ENCODE peak calls at places on chromosomes 1 and 21, in seven cellular contexts. C is IMR-90, T is H9, S is mesenchymal stem cell, A is neuronal stem cell, N is mesendoderm, L is trophoblast cell. Q is an unnamed sample.

GRCh38 chr1:244599937-244600350 is 53.0 kb upstream of the DESI2 start:
- DNase-seq in C (peak; percentile 98), T (no peak), S (peak; percentile 95), A (no peak), N (no peak), L (peak; percentile 76), Q (no peak)

GRCh38 chr1:38223391-38223790 is 176.8 kb upstream of the POU3F1 start:
- DNase-seq in C (no peak), T (no peak), S (no peak), A (no peak), N (no peak), L (no peak), Q (no peak)

GRCh38 chr21:42062543-42063022 is 8.5 kb upstream of the UMODL1 start:
- DNase-seq in C (no peak), T (no peak), S (no peak), A (no peak), N (no peak), L (no peak), Q (no peak)

GRCh38 chr1:223479718-223480425 is 86.7 kb downstream of the CCDC185 start:
- DNase-seq in C (no peak), T (peak; percentile 56), S (no peak), A (no peak), N (no peak), L (no peak), Q (no peak)

GRCh38 chr1:31064115-31064514 is 1.4 kb downstream of the PUM1 start:
- DNase-seq in C (no peak), T (no peak), S (peak; percentile 22), A (no peak), N (no peak), L (no peak), Q (no peak)

GRCh38 chr1:205191127-205191577 is 20.4 kb downstream of the DSTYK start:
- DNase-seq in C (peak; percentile 34), T (no peak), S (peak; percentile 30), A (no peak), N (no peak), L (no peak), Q (no peak)

GRCh38 chr1:167940264-167940663 is 3.4 kb upstream of the MPC2 start:
- DNase-seq in C (no peak), T (no peak), S (no peak), A (no peak), N (no peak), L (no peak), Q (no peak)

GRCh38 chr1:154014154-154014910 is 23.8 kb downstream of the RPS27 start:
- DNase-seq in C (peak; percentile 76), T (no peak), S (peak; percentile 62), A (no peak), N (no peak), L (no peak), Q (no peak)

GRCh38 chr1:114758251-114758832 is 558 bp upstream of the CSDE1 start:
- DNase-seq in C (no peak), T (no peak), S (peak; percentile 37), A (no peak), N (peak; percentile 16), L (no peak), Q (no peak)

GRCh38 chr1:180951881-180952656 is 39.4 kb downstream of the KIAA1614 start:
- DNase-seq in C (no peak), T (no peak), S (no peak), A (no peak), N (peak; percentile 78), L (peak; percentile 92), Q (no peak)

GRCh38 chr1:207018707-207019106 is 13.8 kb downstream of the C1orf116 start:
- DNase-seq in C (no peak), T (no peak), S (no peak), A (no peak), N (no peak), L (no peak), Q (no peak)

GRCh38 chr1:174398246-174398645 is 49.5 kb upstream of the GPR52 start:
- DNase-seq in C (peak; percentile 96), T (no peak), S (peak; percentile 95), A (no peak), N (no peak), L (no peak), Q (no peak)

GRCh38 chr1:185864331-185864730 is 130.1 kb downstream of the HMCN1 start:
- DNase-seq in C (no peak), T (no peak), S (no peak), A (no peak), N (no peak), L (no peak), Q (no peak)

GRCh38 chr1:48680411-48681035 is 96.2 kb downstream of the BEND5 start:
- DNase-seq in C (no peak), T (peak; percentile 61), S (no peak), A (no peak), N (peak; percentile 57), L (no peak), Q (no peak)

GRCh38 chr1:39076127-39076798 is 50.1 kb downstream of the NDUFS5 start:
- DNase-seq in C (peak; percentile 65), T (no peak), S (peak; percentile 43), A (no peak), N (no peak), L (no peak), Q (no peak)

GRCh38 chr1:228390649-228391048 is 16.0 kb downstream of the TRIM11 start:
- DNase-seq in C (no peak), T (no peak), S (no peak), A (no peak), N (no peak), L (no peak), Q (no peak)

GRCh38 chr1:213779228-213779627 is 208.5 kb upstream of the PROX1 start:
- DNase-seq in C (no peak), T (no peak), S (no peak), A (no peak), N (no peak), L (no peak), Q (no peak)

GRCh38 chr1:61853545-61853944 is 111.3 kb downstream of the PATJ start:
- DNase-seq in C (peak; percentile 22), T (no peak), S (no peak), A (no peak), N (no peak), L (no peak), Q (no peak)

GRCh38 chr1:198932351-198932991 is 293.6 kb downstream of the PTPRC start:
- DNase-seq in C (peak; percentile 75), T (no peak), S (no peak), A (no peak), N (no peak), L (peak; percentile 50), Q (no peak)

GRCh38 chr1:107748529-107748928 is 216.5 kb downstream of the VAV3 start:
- DNase-seq in C (peak; percentile 1), T (no peak), S (no peak), A (no peak), N (peak; percentile 40), L (peak; percentile 7), Q (no peak)

GRCh38 chr1:42998381-42998780 is 39.7 kb upstream of the SLC2A1 start:
- DNase-seq in C (peak; percentile 51), T (no peak), S (no peak), A (no peak), N (no peak), L (no peak), Q (no peak)

GRCh38 chr1:209993061-209993830 is 55.2 kb downstream of the SYT14 start:
- DNase-seq in C (no peak), T (no peak), S (no peak), A (no peak), N (no peak), L (no peak), Q (no peak)

GRCh38 chr1:26705788-26706237 is 10.0 kb downstream of the ARID1A start:
- DNase-seq in C (peak; percentile 92), T (no peak), S (peak; percentile 48), A (no peak), N (no peak), L (no peak), Q (no peak)

GRCh38 chr1:242240061-242240460 is 241.2 kb upstream of the MAP1LC3C start:
- DNase-seq in C (no peak), T (no peak), S (no peak), A (no peak), N (no peak), L (no peak), Q (no peak)

GRCh38 chr1:110393691-110394564 is 3.1 kb upstream of the SLC16A4 start:
- DNase-seq in C (peak; percentile 92), T (no peak), S (peak; percentile 91), A (no peak), N (no peak), L (peak; percentile 93), Q (no peak)

GRCh38 chr1:235021321-235021720 is 107.3 kb downstream of the TOMM20 start:
- DNase-seq in C (no peak), T (no peak), S (no peak), A (no peak), N (no peak), L (no peak), Q (no peak)

GRCh38 chr1:54882483-54882882 is 4.5 kb downstream of the DHCR24 start:
- DNase-seq in C (peak; percentile 38), T (no peak), S (no peak), A (no peak), N (no peak), L (no peak), Q (no peak)

GRCh38 chr1:33612877-33613487 is 140.5 kb downstream of the ZSCAN20 start:
- DNase-seq in C (peak; percentile 64), T (peak; percentile 76), S (peak; percentile 69), A (peak; percentile 68), N (peak; percentile 84), L (peak; percentile 76), Q (peak; percentile 84)

GRCh38 chr1:228317891-228318810 is 88.5 kb downstream of the TRIM11 start:
- DNase-seq in C (no peak), T (no peak), S (no peak), A (no peak), N (no peak), L (no peak), Q (no peak)

GRCh38 chr1:41795205-41795762 is 123.4 kb downstream of the HIVEP3 start:
- DNase-seq in C (peak; percentile 73), T (no peak), S (peak; percentile 44), A (no peak), N (peak; percentile 19), L (no peak), Q (no peak)
- H2BK5ac ChIP-seq in C (no peak overlapping the region), T (no peak overlapping the region), S (no peak overlapping the region), A (no peak overlapping the region), N (no peak overlapping the region), L (no peak overlapping the region), Q (no peak overlapping the region)

DNA sequence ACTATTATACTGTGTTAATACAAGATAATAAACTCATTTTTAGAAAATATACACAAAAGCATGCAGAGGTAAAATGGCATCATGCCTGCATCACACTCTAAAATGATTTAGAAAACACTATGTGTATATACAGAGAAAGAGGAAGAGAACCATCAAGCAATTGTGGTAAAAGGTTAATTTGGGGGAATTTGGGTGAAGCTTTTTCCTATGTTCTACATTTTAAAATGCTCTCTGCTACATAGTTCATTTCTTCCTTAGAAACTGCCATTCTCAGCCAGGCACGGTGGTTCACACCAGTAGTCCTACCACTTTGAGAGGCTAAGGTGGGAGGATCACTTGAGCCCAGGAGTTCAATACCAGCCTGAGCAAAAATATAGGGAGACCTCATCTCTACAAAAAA is 44.1 kb downstream of the GON4L start:
- DNase-seq in C (no peak), T (no peak), S (no peak), A (no peak), N (no peak), L (no peak), Q (no peak)
- H2BK5ac ChIP-seq in C (no peak overlapping the region), T (no peak overlapping the region), S (no peak overlapping the region), A (no peak overlapping the region), N (no peak overlapping the region), L (no peak overlapping the region), Q (no peak overlapping the region)

GRCh38 chr1:171935086-171935485 is 93.8 kb downstream of the DNM3 start:
- DNase-seq in C (no peak), T (no peak), S (no peak), A (no peak), N (no peak), L (no peak), Q (no peak)
- H2BK5ac ChIP-seq in C (no peak overlapping the region), T (no peak overlapping the region), S (no peak overlapping the region), A (no peak overlapping the region), N (no peak overlapping the region), L (no peak overlapping the region), Q (no peak overlapping the region)

GRCh38 chr1:218402771-218403110 is 57.6 kb downstream of the TGFB2 start:
- DNase-seq in C (no peak), T (no peak), S (no peak), A (no peak), N (no peak), L (no peak), Q (no peak)
- H2BK5ac ChIP-seq in C (no peak overlapping the region), T (no peak overlapping the region), S (no peak overlapping the region), A (no peak overlapping the region), N (no peak overlapping the region), L (no peak overlapping the region), Q (no peak overlapping the region)

Q was measured in H1.